ENCODE peak calls at places on chromosomes 13 and 19, in nine cellular contexts. O is naive B cell; K is psoas muscle; Y is effector CD4-positive, alpha-beta T cell; V is NCI-H146; B is AG04450; F is brain microvascular endothelial cell; S is ELR; Z is lower lobe of right lung. I is an unnamed sample.

GRCh38 chr19:17184381-17184841 is 30.7 kb upstream of the USE1 start:
- DNase-seq in S (no peak), V (no peak), B (no peak), O (peak; percentile 20), F (no peak), Y (peak; percentile 17), Z (no peak), K (no peak), I (no peak)

GRCh38 chr13:80012281-80012680 is 328.6 kb downstream of the SPRY2 start:
- DNase-seq in V (no peak), Y (no peak), K (no peak), O (no peak), Z (no peak), F (no peak), B (no peak), S (peak; percentile 42), I (peak; percentile 30)

GRCh38 chr13:41603917-41604316 is 146.6 kb downstream of the RGCC start:
- DNase-seq in Y (no peak), K (peak; percentile 72), O (no peak), V (no peak), Z (no peak), B (no peak), F (peak; percentile 56), S (peak; percentile 88), I (peak; percentile 66)

GRCh38 chr13:110265682-110266430 is 41.1 kb downstream of the COL4A1 start:
- DNase-seq in B (no peak), O (no peak), K (peak; percentile 84), F (no peak), Y (no peak), S (no peak), V (no peak), Z (no peak), I (peak; percentile 52)

GRCh38 chr19:1718382-1719315 is 34.7 kb upstream of the ONECUT3 start:
- DNase-seq in F (no peak), S (no peak), V (no peak), K (no peak), B (no peak), O (no peak), Z (no peak), Y (no peak), I (no peak)

GRCh38 chr19:2056810-2057192 is 5.8 kb upstream of the MKNK2 start:
- DNase-seq in O (no peak), F (no peak), S (no peak), Y (no peak), B (no peak), K (peak; percentile 54), V (no peak), Z (no peak), I (no peak)

GRCh38 chr19:52464798-52465470 is 11.6 kb downstream of the ZNF578 start:
- DNase-seq in F (no peak), B (no peak), Z (no peak), V (peak; percentile 72), K (no peak), Y (no peak), S (no peak), O (no peak), I (no peak)

GRCh38 chr19:6319376-6319775 is 14.0 kb downstream of the ACER1 start:
- DNase-seq in K (no peak), Y (no peak), Z (no peak), F (no peak), O (no peak), B (no peak), V (no peak), S (no peak), I (no peak)

GRCh38 chr19:33193864-33194362 is at the start of gene LRP3:
- DNase-seq in V (peak; percentile 79), F (no peak), Y (no peak), Z (peak; percentile 54), K (peak; percentile 72), B (no peak), O (no peak), S (peak; percentile 13), I (peak; percentile 41)

GRCh38 chr19:13463296-13463695 is 43.0 kb downstream of the CACNA1A start:
- DNase-seq in V (no peak), F (no peak), K (no peak), Y (no peak), S (peak; percentile 13), O (no peak), Z (no peak), B (no peak), I (peak; percentile 2)

GRCh38 chr13:48660356-48661076 is 6.8 kb downstream of the CYSLTR2 start:
- DNase-seq in Z (no peak), Y (no peak), F (no peak), K (no peak), O (no peak), S (no peak), B (no peak), V (no peak), I (no peak)

GRCh38 chr19:5686647-5687359 is 3.3 kb upstream of the RPL36 start:
- DNase-seq in Z (peak; percentile 99), O (peak; percentile 95), S (peak; percentile 96), K (peak; percentile 99), Y (peak; percentile 90), B (peak; percentile 74), F (peak; percentile 90), V (peak; percentile 92), I (peak; percentile 74)

I was measured in fibroblast of lung.